ENCODE peak calls at places on chromosomes 13 and 19, in four cellular contexts. H is left colon; L is GM03348; Z is stimulated activated naive CD8-positive, alpha-beta T cell treated with anti-CD3 and anti-CD28 coated beads, Interleukin-15, amount 100 ng/mL, for 72 hours. G is an unnamed sample.

GRCh38 chr13:80235559-80236296 is 105.2 kb downstream of the SPRY2 start:
- DNase-seq in L (no peak), Z (no peak), H (no peak), G (no peak)

GRCh38 chr19:46890423-46891170 is 29.8 kb downstream of the ARHGAP35 start:
- DNase-seq in L (peak), H (peak), Z (no peak), G (no peak)

GRCh38 chr19:29858000-29858596 is 46.3 kb downstream of the CCNE1 start:
- DNase-seq in L (no peak), Z (peak), H (no peak), G (no peak)

GRCh38 chr19:16449330-16449961 is 22.3 kb downstream of the EPS15L1 start:
- DNase-seq in L (no peak), Z (no peak), H (no peak), G (no peak)

GRCh38 chr13:24626449-24626848 is 53.8 kb upstream of the ATP12A start:
- DNase-seq in Z (no peak), L (no peak), H (no peak), G (no peak)

GRCh38 chr19:47897857-47898256 is 11.7 kb upstream of the SULT2A1 start:
- DNase-seq in L (no peak), H (no peak), Z (no peak), G (no peak)

GRCh38 chr19:4380254-4380727 is 20.1 kb downstream of the SH3GL1 start:
- DNase-seq in Z (peak), H (no peak), L (no peak), G (no peak)

GRCh38 chr19:47848871-47849473 is 10.1 kb upstream of the TPRX2 start:
- DNase-seq in L (no peak), H (no peak), Z (peak), G (no peak)

GRCh38 chr19:14761607-14762006 is 16.8 kb downstream of the ADGRE2 start:
- DNase-seq in H (no peak), Z (no peak), L (no peak), G (no peak)

GRCh38 chr13:43132911-43133310 is 109.5 kb downstream of the DNAJC15 start:
- DNase-seq in Z (no peak), L (no peak), H (no peak), G (no peak)

GRCh38 chr13:20828540-20829364 is 55.0 kb upstream of the EEF1AKMT1 start:
- DNase-seq in H (no peak), Z (peak), L (peak), G (no peak)

GRCh38 chr13:34357435-34358232 is 539.7 kb downstream of the RFC3 start:
- DNase-seq in H (no peak), Z (no peak), L (peak), G (no peak)

GRCh38 chr19:19407640-19407933 is 2.1 kb downstream of the GATAD2A start:
- DNase-seq in L (no peak), H (no peak), Z (no peak), G (no peak)

GRCh38 chr13:88246239-88246638 is 575.1 kb downstream of the SLITRK5 start:
- DNase-seq in Z (no peak), L (no peak), H (no peak), G (no peak)

G was measured in prostate gland.